ENCODE peak calls at places on chromosomes 3 and 15, in seven cellular contexts. K is GM12892, P is HepG2, I is GM12878, C is H1, V is K562, U is SK-N-SH. N is an unnamed sample.

GRCh38 chr15:101427606-101428487 is 61.7 kb downstream of the PCSK6 start:
- DNase-seq in C (no peak), P (no peak), U (no peak), V (no peak), I (no peak), K (no peak), N (no peak)

GRCh38 chr15:93288718-93289117 is 199.7 kb upstream of the RGMA start:
- DNase-seq in K (no peak), I (no peak), U (no peak), C (no peak), V (no peak), P (no peak), N (no peak)

GRCh38 chr15:63354771-63355650 is 26.6 kb downstream of the CA12 start:
- DNase-seq in V (no peak), K (no peak), I (no peak), U (no peak), P (no peak), C (no peak), N (no peak)

GRCh38 chr3:5055352-5056004 is 66.6 kb upstream of the ARL8B start:
- DNase-seq in P (no peak), U (no peak), C (no peak), V (no peak), K (no peak), I (no peak), N (no peak)

GRCh38 chr15:99902248-99902647 is 169.0 kb upstream of the LYSMD4 start:
- DNase-seq in I (no peak), U (no peak), P (no peak), C (no peak), K (no peak), V (no peak), N (no peak)

GRCh38 chr15:77607894-77608261 is 24.8 kb downstream of the LINGO1 start:
- DNase-seq in K (no peak), V (no peak), U (peak), C (no peak), I (no peak), P (no peak), N (no peak)

GRCh38 chr3:193948459-193948858 is 187.5 kb upstream of the HES1 start:
- DNase-seq in I (no peak), U (no peak), C (no peak), P (no peak), V (no peak), K (no peak), N (no peak)

GRCh38 chr3:185613016-185613415 is 26.9 kb downstream of the SENP2 start:
- DNase-seq in C (no peak), P (no peak), I (no peak), K (no peak), U (no peak), V (no peak), N (no peak)

GRCh38 chr15:57079446-57079845 is 161.0 kb downstream of the TCF12 start:
- DNase-seq in K (no peak), P (no peak), U (no peak), I (no peak), V (no peak), C (no peak), N (no peak)
- TF ChIP-seq TAF1 in K (no peak), P (no peak), U (no peak), I (no peak), V (no peak), C (no peak), N (no peak)

GRCh38 chr3:144187531-144188230 is 216.1 kb downstream of the DIPK2A start:
- DNase-seq in I (no peak), U (no peak), C (no peak), K (no peak), P (no peak), V (no peak), N (no peak)
- TF ChIP-seq TAF1 in I (no peak), U (no peak), C (no peak), K (no peak), P (no peak), V (no peak), N (no peak)

DNA sequence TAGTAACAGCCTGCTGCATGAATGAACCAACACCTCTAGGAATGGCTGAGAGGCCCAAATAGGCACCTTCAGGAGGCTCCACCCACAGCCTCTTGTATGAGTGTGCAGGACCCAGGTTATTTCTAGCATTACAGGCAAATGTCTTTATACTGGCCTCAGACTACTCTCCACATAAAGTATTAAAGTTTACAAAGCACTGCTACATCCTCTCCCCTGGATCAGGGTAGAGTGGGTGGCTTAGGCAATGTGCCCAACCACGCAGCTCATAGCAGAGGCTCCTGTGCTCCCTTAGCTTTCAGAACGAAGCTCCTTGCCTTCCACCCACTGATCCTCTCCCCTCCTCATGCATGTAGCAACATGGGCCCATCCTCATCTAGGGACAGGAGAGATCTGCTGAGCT is 16.3 kb downstream of the TMEM43 start:
- DNase-seq in P (no peak), V (no peak), K (no peak), I (no peak), C (no peak), U (no peak), N (no peak)
- TF ChIP-seq TAF1 in P (no peak), V (no peak), K (no peak), I (no peak), C (no peak), U (no peak), N (no peak)

GRCh38 chr3:137924628-137925027 is 85.3 kb upstream of the CLDN18 start:
- DNase-seq in U (no peak), C (no peak), P (no peak), V (no peak), I (no peak), K (no peak), N (no peak)
- TF ChIP-seq TAF1 in U (no peak), C (no peak), P (no peak), V (no peak), I (no peak), K (no peak), N (no peak)

DNA sequence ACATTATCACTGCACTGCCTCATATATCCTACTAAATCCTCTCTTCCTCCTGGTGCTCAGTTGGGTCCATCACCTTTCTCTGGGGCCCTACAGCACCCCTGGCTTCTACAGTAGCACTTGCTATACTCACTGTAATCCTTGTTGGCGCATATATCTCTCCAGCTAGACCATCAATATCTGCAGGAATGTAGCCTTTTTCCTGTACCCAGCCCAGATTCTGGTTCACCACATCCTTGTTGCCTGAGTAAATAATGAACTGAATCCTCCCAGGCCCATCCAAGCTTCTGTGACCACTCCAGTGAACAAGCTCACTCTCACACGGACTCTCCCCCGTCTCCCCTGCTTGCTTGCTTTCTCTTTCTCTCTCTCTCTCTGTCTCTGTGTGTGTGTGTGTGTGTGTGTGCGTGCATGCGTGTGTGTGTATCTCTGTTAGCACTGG is 62.5 kb upstream of the LIPC start:
- DNase-seq in I (no peak), V (no peak), K (no peak), U (no peak), C (no peak), P (peak), N (no peak)
- TF ChIP-seq TAF1 in I (no peak), V (no peak), K (no peak), U (no peak), C (no peak), P (no peak), N (no peak)

DNA sequence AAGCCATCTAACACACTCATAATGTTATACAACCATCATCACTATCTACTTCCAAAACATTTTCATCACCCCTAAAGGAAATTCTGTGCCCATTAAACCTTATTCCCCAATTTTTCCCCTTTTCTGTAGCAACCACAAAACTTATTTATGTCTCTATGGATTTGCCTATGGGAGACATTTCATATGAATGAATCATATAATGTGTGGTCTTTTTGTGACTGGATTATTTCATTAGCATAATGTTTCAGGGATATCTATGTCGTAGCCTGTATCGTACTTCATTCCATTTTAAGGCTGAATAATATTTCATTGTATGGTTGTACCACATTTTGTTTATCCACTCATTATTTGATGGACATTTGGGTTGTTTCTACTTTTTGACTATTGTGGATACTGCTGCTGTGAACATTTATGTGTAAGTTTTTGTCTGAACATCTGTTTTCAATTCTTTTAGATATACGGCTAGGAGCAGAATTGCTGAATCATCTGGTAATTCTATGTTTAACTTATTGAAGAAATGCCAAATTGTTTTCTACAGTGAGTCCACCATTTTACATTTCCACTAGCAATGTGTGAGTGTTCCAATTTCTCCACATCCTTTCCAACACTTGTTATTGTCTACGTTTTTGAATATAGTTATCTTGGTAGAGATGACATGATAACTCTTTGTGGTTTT is 134.3 kb upstream of the DAZL start:
- DNase-seq in K (no peak), I (no peak), V (no peak), U (no peak), C (no peak), P (no peak), N (no peak)
- TF ChIP-seq TAF1 in K (no peak), I (no peak), V (no peak), U (no peak), C (no peak), P (no peak), N (no peak)